ENCODE peak calls at places on chromosomes 7 and 10, in seven cellular contexts. M, V, S, P, C, H and Z are unnamed samples.

GRCh38 chr10:452512-453504 is 236.7 kb downstream of the DIP2C start:
- DNase-seq in M (no peak), V (no peak), P (no peak), S (no peak), C (no peak), H (no peak), Z (no peak)

GRCh38 chr10:78149193-78149592 is 115.5 kb downstream of the RPS24 start:
- DNase-seq in C (no peak), M (no peak), S (no peak), P (no peak), H (no peak), V (no peak), Z (peak)

GRCh38 chr7:41573017-41573416 is 129.9 kb downstream of the INHBA start:
- DNase-seq in P (no peak), S (no peak), M (no peak), C (no peak), V (no peak), H (no peak), Z (peak)

GRCh38 chr10:6918305-6918704 is 338.2 kb upstream of the PRKCQ start:
- DNase-seq in P (peak), M (no peak), S (no peak), C (no peak), V (no peak), H (no peak), Z (no peak)

GRCh38 chr7:105691029-105691691 is 109.9 kb upstream of the EFCAB10 start:
- DNase-seq in H (no peak), V (no peak), S (no peak), P (no peak), C (no peak), M (no peak), Z (no peak)

GRCh38 chr7:73738220-73738611 is 386 bp downstream of the ABHD11 start:
- DNase-seq in M (peak), P (peak), C (no peak), S (peak), H (peak), V (no peak), Z (peak)

GRCh38 chr10:65194131-65194530 is 1672.9 kb downstream of the REEP3 start:
- DNase-seq in V (no peak), S (no peak), H (no peak), C (no peak), M (no peak), P (no peak), Z (no peak)

GRCh38 chr10:52348037-52348564 is 34.0 kb downstream of the DKK1 start:
- DNase-seq in H (no peak), M (no peak), P (no peak), C (no peak), V (no peak), S (no peak), Z (no peak)

GRCh38 chr7:3688061-3688460 is 387.0 kb downstream of the SDK1 start:
- DNase-seq in M (no peak), P (no peak), C (no peak), S (no peak), H (no peak), V (no peak), Z (no peak)

GRCh38 chr7:99308461-99309074 is 17.1 kb upstream of the ARPC1A start:
- DNase-seq in S (no peak), P (no peak), V (no peak), M (no peak), C (no peak), H (no peak), Z (no peak)

GRCh38 chr10:68870545-68871104 is 30.5 kb upstream of the DDX50 start:
- DNase-seq in P (no peak), S (no peak), H (no peak), C (no peak), V (no peak), M (no peak), Z (no peak)

GRCh38 chr10:62491597-62491996 is 117.4 kb downstream of the ZNF365 start:
- DNase-seq in M (no peak), C (no peak), H (no peak), P (no peak), V (no peak), S (no peak), Z (no peak)

GRCh38 chr10:103238506-103239252 is 7.0 kb upstream of the RPEL1 start:
- DNase-seq in V (no peak), H (no peak), S (peak), P (no peak), M (no peak), C (no peak), Z (no peak)

GRCh38 chr7:64882341-64883112 is 20.5 kb upstream of the ZNF273 start:
- DNase-seq in S (no peak), P (no peak), M (peak), C (peak), V (peak), H (no peak), Z (no peak)

GRCh38 chr7:24821045-24821853 is 64.0 kb upstream of the GSDME start:
- DNase-seq in S (peak), V (no peak), C (no peak), H (peak), M (peak), P (no peak), Z (peak)

GRCh38 chr7:115015619-115016018 is 93.7 kb downstream of the MDFIC start:
- DNase-seq in C (no peak), P (no peak), S (no peak), H (no peak), M (no peak), V (no peak), Z (no peak)

GRCh38 chr10:123640016-123640535 is 26.1 kb upstream of the GPR26 start:
- DNase-seq in P (no peak), V (no peak), S (no peak), C (no peak), M (no peak), H (no peak), Z (no peak)

GRCh38 chr7:43664681-43665080 is 64.6 kb downstream of the COA1 start:
- DNase-seq in V (no peak), P (no peak), S (no peak), M (no peak), H (no peak), C (no peak), Z (no peak)

GRCh38 chr10:84294766-84295447 is 33.5 kb upstream of the CCSER2 start:
- DNase-seq in V (no peak), H (no peak), P (no peak), S (no peak), M (no peak), C (no peak), Z (no peak)